ENCODE peak calls at places on chromosomes 4 and X, in five cellular contexts. X is GM23248, F is lower lobe of right lung, M is SK-N-SH, R is psoas muscle. P is an unnamed sample. For H3K9me3, the result is how much of the 10 kb centered on the place peaks cover.

GRCh38 chrX:36978886-36979285 is 29.3 kb upstream of the FAM47C start:
- DNase-seq in F (no peak), X (peak), M (no peak), R (no peak), P (no peak)

GRCh38 chr4:184417802-184418511 is 56.4 kb downstream of the IRF2 start:
- DNase-seq in X (peak), M (no peak), R (no peak), F (no peak), P (no peak)

GRCh38 chr4:177810210-177810609 is 368.0 kb upstream of the AGA start:
- DNase-seq in M (no peak), X (no peak), F (no peak), R (no peak), P (no peak)

GRCh38 chr4:2794707-2795557 is 2.0 kb downstream of the SH3BP2 start:
- DNase-seq in R (peak), M (no peak), F (peak), X (peak), P (peak)

GRCh38 chr4:83392562-83392961 is 57.9 kb upstream of the HPSE start:
- DNase-seq in X (no peak), M (no peak), F (no peak), R (no peak), P (no peak)

GRCh38 chr4:56786955-56787354 is 34.5 kb downstream of the SPINK2 start:
- DNase-seq in M (peak), R (peak), F (peak), X (peak), P (peak)

GRCh38 chr4:151318310-151319006 is 6.9 kb downstream of the SH3D19 start:
- DNase-seq in F (no peak), R (no peak), M (no peak), X (no peak), P (no peak)

GRCh38 chr4:107740950-107741701 is 21.1 kb upstream of the PAPSS1 start:
- DNase-seq in R (peak), X (peak), M (no peak), F (no peak), P (no peak)

GRCh38 chrX:19046343-19047215 is 62.7 kb upstream of the PHKA2 start:
- DNase-seq in R (no peak), X (peak), F (no peak), M (no peak), P (no peak)

GRCh38 chrX:42804524-42804923 is 26.6 kb upstream of the PPP1R2C start:
- DNase-seq in X (no peak), F (no peak), M (no peak), R (no peak), P (no peak)

GRCh38 chrX:132218100-132218807 is 993 bp downstream of the RAP2C start:
- DNase-seq in F (peak), M (peak), X (peak), R (peak), P (peak)

GRCh38 chrX:38943120-38943519 is 141.9 kb downstream of the MID1IP1 start:
- DNase-seq in M (no peak), R (no peak), X (no peak), F (no peak), P (no peak)

GRCh38 chr4:155597933-155598451 is 68.7 kb upstream of the GUCY1A1 start:
- DNase-seq in R (no peak), M (no peak), F (no peak), X (no peak), P (no peak)

GRCh38 chr4:127781303-127782024 is 658 bp upstream of the HSPA4L start:
- DNase-seq in X (peak), F (peak), R (peak), M (peak), P (peak)

GRCh38 chr4:144962300-144962699 is 135.7 kb downstream of the ANAPC10 start:
- DNase-seq in X (no peak), R (no peak), F (no peak), M (no peak), P (no peak)

GRCh38 chr4:152310223-152310622 is 225.7 kb downstream of the FBXW7 start:
- DNase-seq in F (no peak), X (peak), R (no peak), M (no peak), P (no peak)

GRCh38 chr4:65046496-65047101 is 623.7 kb downstream of the EPHA5 start:
- DNase-seq in R (no peak), F (no peak), X (no peak), M (no peak), P (no peak)

GRCh38 chr4:119138046-119138445 is 2.4 kb downstream of the MYOZ2 start:
- DNase-seq in M (no peak), X (no peak), F (no peak), R (no peak), P (no peak)

GRCh38 chrX:139738581-139738980 is 30.6 kb upstream of the MCF2 start:
- DNase-seq in R (no peak), M (no peak), X (peak), F (no peak), P (no peak)

GRCh38 chrX:124594017-124594651 is 247.8 kb downstream of the SH2D1A start:
- DNase-seq in M (no peak), R (no peak), X (no peak), F (no peak), P (no peak)

GRCh38 chr4:46999584-46999983 is 6.2 kb upstream of the GABRA4 start:
- DNase-seq in R (no peak), M (no peak), F (no peak), X (peak), P (no peak)

GRCh38 chr4:34644716-34645115 is 1599.6 kb downstream of the ARAP2 start:
- DNase-seq in R (no peak), X (no peak), M (no peak), F (no peak), P (no peak)

GRCh38 chrX:133908223-133908622 is 77.2 kb downstream of the GPC3 start:
- DNase-seq in F (no peak), M (no peak), R (no peak), X (no peak), P (no peak)

GRCh38 chrX:151359931-151360871 is 36.8 kb upstream of the VMA21 start:
- DNase-seq in R (peak), M (peak), X (peak), F (peak), P (peak)

GRCh38 chr4:133865606-133866327 is 335.8 kb downstream of the PABPC4L start:
- DNase-seq in M (no peak), F (no peak), X (peak), R (no peak), P (no peak)

GRCh38 chrX:149871940-149872339 is 9.0 kb upstream of the MAGEA8 start:
- DNase-seq in X (peak), R (no peak), F (no peak), M (peak), P (no peak)

GRCh38 chr4:68359508-68359907 is 9.6 kb upstream of the YTHDC1 start:
- DNase-seq in R (no peak), X (peak), M (no peak), F (no peak), P (no peak)

GRCh38 chr4:40316782-40317635 is 18.1 kb upstream of the CHRNA9 start:
- DNase-seq in F (no peak), M (peak), X (peak), R (no peak), P (no peak)

GRCh38 chrX:10617964-10618342 is 2.4 kb downstream of the MID1 start:
- DNase-seq in X (peak), M (peak), F (no peak), R (no peak), P (no peak)

DNA sequence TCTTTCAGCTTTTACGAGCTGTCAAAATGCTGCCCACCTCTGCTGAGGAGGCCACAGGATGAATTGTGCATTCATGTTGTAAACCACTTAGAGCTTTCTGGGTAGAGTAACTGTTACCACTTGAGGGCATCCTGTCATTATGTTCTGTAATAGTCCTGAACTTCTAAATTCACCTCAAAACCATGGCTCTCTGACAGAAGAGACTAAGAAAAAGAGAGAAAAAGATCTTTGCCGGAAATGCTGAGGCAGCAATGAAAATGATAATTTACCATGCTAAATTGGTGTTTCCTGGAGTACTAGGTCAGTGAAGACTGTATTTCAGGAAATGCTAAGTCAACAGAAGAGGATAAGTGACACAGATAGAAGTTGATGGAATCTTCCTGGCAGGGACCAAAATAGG is 942.3 kb upstream of the SLIT2 start:
- DNase-seq in F (no peak), X (peak), R (no peak), M (no peak), P (no peak)
- H3K9me3 ChIP-seq in F (under half), X (under half), R (under half), M (under half), P (under half)

DNA sequence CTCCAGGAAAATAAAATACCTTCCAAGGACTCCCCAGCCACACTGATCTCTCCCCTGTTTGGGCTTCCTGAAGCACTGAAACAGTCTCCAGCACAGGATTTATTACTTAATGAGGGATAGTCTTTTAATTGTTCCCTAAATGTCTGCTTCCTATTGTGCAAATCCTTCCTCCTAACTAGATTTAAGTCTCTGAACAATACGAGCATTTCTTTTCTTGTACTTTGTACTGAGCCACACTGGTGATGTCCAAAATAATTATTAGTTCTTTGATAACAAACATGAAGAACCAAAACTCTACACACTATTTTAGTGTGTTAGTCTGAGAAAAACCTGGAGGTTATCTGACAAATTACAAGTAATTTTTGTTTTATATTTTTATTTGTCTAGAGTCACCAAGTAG is 5.1 kb downstream of the ADGRA3 start:
- DNase-seq in M (no peak), F (no peak), R (no peak), X (no peak), P (no peak)
- H3K27ac ChIP-seq in M (no peak), F (no peak), R (no peak), X (no peak), P (no peak)

GRCh38 chrX:152876931-152877840 is 20.7 kb upstream of the ZNF185 start:
- DNase-seq in X (no peak), M (no peak), F (no peak), R (no peak), P (no peak)
- H3K9me3 ChIP-seq in X (under half), M (under half), F (under half), R (under half), P (under half)

DNA sequence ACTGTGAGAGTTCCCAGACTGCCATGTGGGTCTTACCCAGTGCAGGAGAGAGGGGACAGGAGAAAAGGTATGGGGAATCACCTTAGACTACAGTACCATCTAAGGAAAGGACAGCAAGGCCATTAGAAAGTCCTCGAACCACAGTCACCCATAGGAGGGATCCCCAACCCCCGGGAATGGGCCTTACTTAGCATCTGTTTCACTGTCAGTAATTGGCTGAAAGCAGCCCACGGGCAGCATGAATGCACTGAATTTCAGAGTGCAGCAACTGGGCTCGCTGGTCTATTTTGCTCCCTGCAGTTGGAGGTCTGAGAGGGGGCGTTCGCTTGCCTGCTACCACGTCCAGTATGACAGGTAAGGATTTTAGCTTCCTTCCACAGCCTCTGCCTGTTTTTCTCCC is 50.4 kb upstream of the KLHL8 start:
- DNase-seq in R (no peak), F (no peak), M (peak), X (no peak), P (no peak)
- H3K27ac ChIP-seq in R (no peak), F (no peak), M (no peak), X (no peak), P (no peak)

GRCh38 chrX:465418-465817 is 78.7 kb upstream of the PPP2R3B start:
- DNase-seq in R (no peak), X (no peak), M (no peak), F (no peak), P (no peak)
- H3K9me3 ChIP-seq in R (under half), X (under half), M (under half), F (under half), P (under half)

DNA sequence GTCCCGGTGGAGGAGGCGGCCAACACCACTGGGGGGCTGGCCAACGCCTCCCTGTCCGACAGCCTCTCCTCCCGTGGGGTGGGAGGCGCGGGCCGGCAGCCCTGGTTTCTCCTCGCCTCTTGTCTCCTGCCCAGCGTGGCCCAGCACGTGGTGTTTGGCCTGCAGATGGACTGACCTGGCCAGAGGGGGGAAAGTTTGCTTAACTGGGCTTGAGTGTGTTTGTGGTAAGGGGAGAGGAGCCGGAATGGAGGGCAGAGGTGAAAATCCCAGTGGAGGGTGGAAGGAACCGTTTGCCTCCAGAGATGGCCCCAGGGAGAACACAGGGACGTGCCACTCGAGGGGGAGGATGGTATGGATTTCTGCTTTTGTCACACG is 27.6 kb downstream of the NYX start:
- DNase-seq in F (no peak), R (no peak), M (no peak), X (no peak), P (no peak)
- H3K27ac ChIP-seq in F (no peak), R (no peak), M (no peak), X (no peak), P (no peak)

DNA sequence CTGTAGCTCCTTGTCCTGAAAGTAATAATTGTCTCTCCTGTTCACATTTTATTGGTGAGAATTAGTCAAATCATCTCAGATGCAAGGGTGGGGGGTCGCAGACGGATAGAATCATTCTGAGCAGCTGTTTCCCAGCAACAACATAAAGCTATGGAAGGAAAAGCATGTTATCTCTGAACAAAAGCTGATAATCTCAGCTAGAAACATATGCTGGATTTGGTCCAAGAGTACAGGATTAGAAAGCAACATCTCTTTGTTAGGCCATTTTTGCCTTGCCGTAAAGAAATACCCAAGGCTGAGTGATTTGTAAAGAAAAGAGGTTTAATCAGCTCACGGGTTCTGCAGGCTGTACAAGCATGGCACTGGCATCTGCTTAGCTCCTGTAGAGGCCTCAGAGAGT is 472.8 kb upstream of the BOD1L1 start:
- DNase-seq in R (no peak), F (no peak), X (no peak), M (peak), P (no peak)
- H3K9me3 ChIP-seq in R (under half), F (under half), X (under half), M (under half), P (under half)

GRCh38 chr4:173088144-173088543 is 80.5 kb upstream of the GALNT7 start:
- DNase-seq in F (no peak), X (no peak), M (no peak), R (no peak), P (no peak)
- H3K27ac ChIP-seq in F (no peak), X (no peak), M (no peak), R (no peak), P (no peak)

P was measured in upper lobe of right lung.